ENCODE peak calls at places on chromosomes 16 and 17, in five cellular contexts. N, R, E, X and Q are unnamed samples.
A peak's percentile ranks its signal among the peaks of the same experiment; 100 is the strongest.

GRCh38 chr17:80546267-80546666 is 1.6 kb downstream of the RPTOR start:
- DNase-seq in R (no peak), E (no peak), N (no peak), X (no peak), Q (no peak)

GRCh38 chr17:38617967-38618760 is 12.4 kb upstream of the SRCIN1 start:
- DNase-seq in R (no peak), N (no peak), E (no peak), X (no peak), Q (no peak)

GRCh38 chr16:66203476-66203875 is 163.0 kb upstream of the CDH5 start:
- DNase-seq in N (no peak), X (no peak), R (no peak), E (no peak), Q (no peak)

GRCh38 chr17:43418441-43419374 is 19.9 kb downstream of the ARL4D start:
- DNase-seq in X (peak; percentile 93), N (peak; percentile 77), R (no peak), E (no peak), Q (peak; percentile 97)

GRCh38 chr16:85991856-85992255 is 92.9 kb downstream of the IRF8 start:
- DNase-seq in X (no peak), N (no peak), R (no peak), E (no peak), Q (no peak)

GRCh38 chr17:75501378-75502071 is 13.8 kb downstream of the CASKIN2 start:
- DNase-seq in R (no peak), N (no peak), X (no peak), E (peak; percentile 88), Q (no peak)

GRCh38 chr16:56424791-56425438 is 430 bp downstream of the AMFR start:
- DNase-seq in R (peak; percentile 15), X (peak; percentile 14), N (peak; percentile 61), E (no peak), Q (peak; percentile 21)

GRCh38 chr17:48915459-48916282 is 7.5 kb downstream of the UBE2Z start:
- DNase-seq in R (no peak), N (no peak), E (no peak), X (peak; percentile 82), Q (peak; percentile 62)

GRCh38 chr16:81004646-81005353 is 1.9 kb downstream of the CMC2 start:
- DNase-seq in X (peak; percentile 10), R (no peak), N (peak; percentile 58), E (peak; percentile 83), Q (peak; percentile 50)

GRCh38 chr17:76957600-76958464 is 89.6 kb downstream of the MGAT5B start:
- DNase-seq in X (no peak), N (no peak), E (no peak), R (no peak), Q (no peak)

GRCh38 chr17:15213381-15214087 is 51.6 kb downstream of the PMP22 start:
- DNase-seq in E (peak; percentile 5), R (no peak), N (peak; percentile 60), X (no peak), Q (peak; percentile 34)

GRCh38 chr17:75748706-75749105 is 16.3 kb downstream of the GALK1 start:
- DNase-seq in X (no peak), R (no peak), N (no peak), E (no peak), Q (no peak)

GRCh38 chr17:81641825-81642489 is 5.0 kb downstream of the TSPAN10 start:
- DNase-seq in E (no peak), X (peak; percentile 99), N (peak; percentile 31), R (no peak), Q (peak; percentile 86)

GRCh38 chr16:10552998-10553491 is 27.4 kb downstream of the EMP2 start:
- DNase-seq in N (peak; percentile 56), X (no peak), R (peak; percentile 23), E (no peak), Q (peak; percentile 72)

GRCh38 chr16:11546522-11547485 is 39.9 kb downstream of the LITAF start:
- DNase-seq in R (no peak), X (no peak), E (peak; percentile 61), N (no peak), Q (peak; percentile 36)

GRCh38 chr16:1765826-1766225 is 5.5 kb downstream of the NME3 start:
- DNase-seq in N (no peak), R (no peak), X (no peak), E (no peak), Q (no peak)

GRCh38 chr16:87062569-87063442 is 254.4 kb downstream of the C16orf95 start:
- DNase-seq in X (peak; percentile 81), N (peak; percentile 78), E (peak; percentile 71), R (peak; percentile 7), Q (peak; percentile 91)

GRCh38 chr17:7060165-7060890 is 16.4 kb upstream of the SLC16A11 start:
- DNase-seq in R (no peak), N (no peak), E (no peak), X (peak; percentile 76), Q (peak; percentile 98)

GRCh38 chr17:13104576-13104975 is 86.7 kb upstream of the ELAC2 start:
- DNase-seq in X (no peak), N (no peak), R (no peak), E (no peak), Q (no peak)

GRCh38 chr16:49158029-49158642 is 123.5 kb downstream of the CBLN1 start:
- DNase-seq in X (peak; percentile 6), R (no peak), N (peak; percentile 71), E (no peak), Q (peak; percentile 2)